ENCODE peak calls at places on chromosomes 2 and 18, in four cellular contexts. One of them, this sample, is unnamed.

GRCh38 chr2:118457956-118458355 is 369.7 kb downstream of the INSIG2 start:
- DNase-seq in HepG2: no peak
- DNase-seq in K562: no peak
- DNase-seq in WTC11: no peak
- DNase-seq in this sample: no peak

GRCh38 chr2:28475088-28475580 is 20.7 kb upstream of the PLB1 start:
- DNase-seq in HepG2: no peak
- DNase-seq in K562: no peak
- DNase-seq in WTC11: no peak
- DNase-seq in this sample: no peak

GRCh38 chr18:70920840-70921374 is 632.1 kb downstream of the SOCS6 start:
- DNase-seq in HepG2: no peak
- DNase-seq in K562: no peak
- DNase-seq in WTC11: no peak
- DNase-seq in this sample: no peak

GRCh38 chr2:10465915-10466314 is 17.8 kb upstream of the ODC1 start:
- DNase-seq in HepG2: no peak
- DNase-seq in K562: no peak
- DNase-seq in WTC11: no peak
- DNase-seq in this sample: no peak

GRCh38 chr18:55588876-55589595 is 1.0 kb upstream of the TCF4 start:
- DNase-seq in HepG2: no peak
- DNase-seq in K562: no peak
- DNase-seq in WTC11: no peak
- DNase-seq in this sample: no peak

GRCh38 chr18:21242141-21243040 is at the start of gene GREB1L:
- DNase-seq in HepG2: peak
- DNase-seq in K562: no peak
- DNase-seq in WTC11: peak
- DNase-seq in this sample: no peak

GRCh38 chr2:136207030-136207623 is 89.2 kb upstream of the CXCR4 start:
- DNase-seq in HepG2: no peak
- DNase-seq in K562: no peak
- DNase-seq in WTC11: no peak
- DNase-seq in this sample: peak

GRCh38 chr18:37156330-37156942 is 327.5 kb downstream of the KIAA1328 start:
- DNase-seq in HepG2: no peak
- DNase-seq in K562: no peak
- DNase-seq in WTC11: no peak
- DNase-seq in this sample: no peak

GRCh38 chr2:9291331-9291730 is 84.7 kb downstream of the ASAP2 start:
- DNase-seq in HepG2: no peak
- DNase-seq in K562: no peak
- DNase-seq in WTC11: no peak
- DNase-seq in this sample: no peak

GRCh38 chr2:7773974-7774365 is 856.8 kb downstream of the RNF144A start:
- DNase-seq in HepG2: no peak
- DNase-seq in K562: no peak
- DNase-seq in WTC11: no peak
- DNase-seq in this sample: no peak

GRCh38 chr2:23583467-23583866 is 198.5 kb downstream of the KLHL29 start:
- DNase-seq in HepG2: no peak
- DNase-seq in K562: no peak
- DNase-seq in WTC11: no peak
- DNase-seq in this sample: no peak

GRCh38 chr2:58904091-58904490 is 663.0 kb upstream of the FANCL start:
- DNase-seq in HepG2: no peak
- DNase-seq in K562: no peak
- DNase-seq in WTC11: no peak
- DNase-seq in this sample: no peak

GRCh38 chr2:20494246-20494645 is 47.4 kb downstream of the RHOB start:
- DNase-seq in HepG2: no peak
- DNase-seq in K562: no peak
- DNase-seq in WTC11: no peak
- DNase-seq in this sample: no peak

GRCh38 chr2:225999692-226000091 is 600.2 kb downstream of the NYAP2 start:
- DNase-seq in HepG2: no peak
- DNase-seq in K562: no peak
- DNase-seq in WTC11: no peak
- DNase-seq in this sample: no peak

GRCh38 chr2:152718047-152718908 is at the start of gene ARL6IP6:
- DNase-seq in HepG2: peak
- DNase-seq in K562: peak
- DNase-seq in WTC11: peak
- DNase-seq in this sample: peak

GRCh38 chr18:9898792-9899549 is 13.2 kb downstream of the TXNDC2 start:
- DNase-seq in HepG2: peak
- DNase-seq in K562: peak
- DNase-seq in WTC11: no peak
- DNase-seq in this sample: no peak

GRCh38 chr18:44180683-44181082 is 500.0 kb upstream of the SETBP1 start:
- DNase-seq in HepG2: no peak
- DNase-seq in K562: no peak
- DNase-seq in WTC11: no peak
- DNase-seq in this sample: no peak

GRCh38 chr2:19251554-19251953 is 106.9 kb downstream of the OSR1 start:
- DNase-seq in HepG2: no peak
- DNase-seq in K562: no peak
- DNase-seq in WTC11: no peak
- DNase-seq in this sample: no peak

GRCh38 chr2:70411489-70412081 is 109.7 kb upstream of the FAM136A start:
- DNase-seq in HepG2: no peak
- DNase-seq in K562: no peak
- DNase-seq in WTC11: no peak
- DNase-seq in this sample: no peak

GRCh38 chr2:99867690-99868089 is 274.7 kb downstream of the AFF3 start:
- DNase-seq in HepG2: no peak
- DNase-seq in K562: no peak
- DNase-seq in WTC11: no peak
- DNase-seq in this sample: no peak

GRCh38 chr2:152486737-152487063 is 151.7 kb downstream of the FMNL2 start:
- DNase-seq in HepG2: no peak
- DNase-seq in K562: no peak
- DNase-seq in WTC11: no peak
- DNase-seq in this sample: no peak

GRCh38 chr2:188897096-188897495 is 77.1 kb upstream of the COL3A1 start:
- DNase-seq in HepG2: no peak
- DNase-seq in K562: no peak
- DNase-seq in WTC11: no peak
- DNase-seq in this sample: no peak

GRCh38 chr2:76257802-76258201 is 547.1 kb upstream of the GCFC2 start:
- DNase-seq in HepG2: no peak
- DNase-seq in K562: no peak
- DNase-seq in WTC11: no peak
- DNase-seq in this sample: no peak

GRCh38 chr18:8894823-8895222 is 189.5 kb downstream of the MTCL1 start:
- DNase-seq in HepG2: no peak
- DNase-seq in K562: no peak
- DNase-seq in WTC11: no peak
- DNase-seq in this sample: no peak

DNA sequence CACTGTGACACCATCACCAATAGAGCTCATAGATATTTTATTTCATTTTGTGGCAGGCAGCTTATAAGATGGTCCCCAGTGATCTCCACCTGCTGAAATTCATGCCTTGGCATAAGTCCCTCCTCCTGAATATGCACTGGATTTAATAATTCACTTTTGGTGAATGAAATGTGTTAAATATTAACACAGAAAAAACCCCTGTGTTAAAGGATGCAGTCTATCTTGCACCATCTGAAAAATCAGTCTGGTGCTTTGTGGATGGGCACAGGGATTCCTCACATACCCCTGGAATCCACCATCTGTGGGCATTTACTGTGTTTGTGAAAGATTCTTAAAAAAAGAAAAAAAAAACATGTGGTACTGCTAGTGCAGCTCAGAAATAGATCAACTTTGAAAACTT is 26.1 kb upstream of the WIPF1 start:
- DNase-seq in HepG2: no peak
- DNase-seq in K562: no peak
- DNase-seq in WTC11: no peak
- DNase-seq in this sample: no peak
- TF ChIP-seq NR2C2 in HepG2: no peak
- TF ChIP-seq NR2C2 in K562: no peak
- TF ChIP-seq NR2C2 in WTC11: no peak
- TF ChIP-seq NR2C2 in this sample: no peak

GRCh38 chr2:60468390-60469085 is 84.9 kb downstream of the BCL11A start:
- DNase-seq in HepG2: no peak
- DNase-seq in K562: no peak
- DNase-seq in WTC11: no peak
- DNase-seq in this sample: no peak
- TF ChIP-seq NR2C2 in HepG2: no peak
- TF ChIP-seq NR2C2 in K562: no peak
- TF ChIP-seq NR2C2 in WTC11: no peak
- TF ChIP-seq NR2C2 in this sample: no peak

GRCh38 chr18:63888473-63889190 is 1.1 kb downstream of the SERPINB2 start:
- DNase-seq in HepG2: no peak
- DNase-seq in K562: no peak
- DNase-seq in WTC11: no peak
- DNase-seq in this sample: no peak
- TF ChIP-seq NR2C2 in HepG2: no peak
- TF ChIP-seq NR2C2 in K562: no peak
- TF ChIP-seq NR2C2 in WTC11: no peak
- TF ChIP-seq NR2C2 in this sample: no peak

DNA sequence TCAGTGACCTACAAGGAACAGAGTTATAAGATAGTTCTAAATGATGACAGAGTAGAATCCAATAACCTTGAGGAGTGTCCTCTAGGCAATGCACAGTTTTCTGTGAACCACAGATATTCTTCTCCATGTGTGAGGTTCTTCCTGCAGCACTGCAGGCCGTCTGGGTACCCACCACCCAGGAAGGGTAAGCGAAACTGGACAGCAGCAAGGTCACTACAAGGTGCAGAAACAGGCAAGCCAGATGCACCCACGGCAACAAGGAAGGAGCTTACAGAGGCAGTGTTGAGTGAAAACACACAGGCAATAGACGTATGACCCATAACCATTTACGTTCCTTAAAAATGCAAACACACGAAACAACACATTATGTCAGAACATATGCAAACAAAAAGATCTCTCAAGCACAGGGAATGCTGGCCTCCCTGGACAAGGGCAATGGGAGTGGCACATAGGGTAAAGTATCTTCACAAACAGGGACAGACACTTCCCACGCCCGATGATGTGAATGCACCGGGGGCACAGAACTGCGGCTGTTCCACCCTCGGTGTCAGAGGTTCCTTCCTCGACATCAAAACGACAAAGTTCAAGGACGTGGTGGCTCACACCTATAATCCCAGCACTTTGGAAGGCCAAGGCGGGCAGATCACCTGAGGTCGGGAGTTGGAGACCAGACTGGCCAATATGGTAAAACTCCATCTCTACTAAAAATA is 84.1 kb downstream of the NDUFA10 start:
- DNase-seq in HepG2: no peak
- DNase-seq in K562: no peak
- DNase-seq in WTC11: no peak
- DNase-seq in this sample: no peak
- TF ChIP-seq NR2C2 in HepG2: no peak
- TF ChIP-seq NR2C2 in K562: no peak
- TF ChIP-seq NR2C2 in WTC11: no peak
- TF ChIP-seq NR2C2 in this sample: no peak

GRCh38 chr2:127067620-127068350 is 39.2 kb downstream of the BIN1 start:
- DNase-seq in HepG2: peak
- DNase-seq in K562: peak
- DNase-seq in WTC11: peak
- DNase-seq in this sample: no peak
- TF ChIP-seq NR2C2 in HepG2: no peak
- TF ChIP-seq NR2C2 in K562: peak
- TF ChIP-seq NR2C2 in WTC11: no peak
- TF ChIP-seq NR2C2 in this sample: no peak

This sample was measured in GM12878.